ENCODE peak calls at places on chromosome 12, in ten cellular contexts. F is fibroblast of lung, Y is foreskin keratinocyte, E is SK-N-SH, X is lung, Q is endothelial cell of umbilical vein, P is esophagus muscularis mucosa, U is WERI-Rb-1, L is tibial artery, J is HCT116. A is an unnamed sample. For H3K27me3, the result is how much of the 10 kb centered on the place peaks cover.

GRCh38 chr12:65300679-65301349 is 22.3 kb downstream of the MSRB3 start:
- DNase-seq in E (no peak), X (no peak), Y (peak), Q (no peak), F (peak), L (no peak), P (no peak), J (peak), U (peak), A (no peak)

GRCh38 chr12:77685112-77685511 is 145.6 kb upstream of the NAV3 start:
- DNase-seq in X (peak), Y (peak), J (peak), P (no peak), F (peak), Q (peak), E (peak), U (peak), L (peak), A (no peak)

GRCh38 chr12:81800298-81801148 is 41.4 kb upstream of the PPFIA2 start:
- DNase-seq in J (no peak), X (no peak), L (peak), Q (no peak), P (no peak), E (no peak), U (no peak), Y (peak), F (peak), A (no peak)

GRCh38 chr12:65741662-65742480 is 82.4 kb upstream of the HMGA2 start:
- DNase-seq in F (peak), E (peak), U (peak), L (no peak), X (no peak), Y (peak), J (no peak), P (no peak), Q (peak), A (peak)

GRCh38 chr12:103369929-103370328 is 125.8 kb downstream of the C12orf42 start:
- DNase-seq in J (no peak), X (no peak), F (no peak), E (no peak), Y (no peak), Q (no peak), U (no peak), L (no peak), P (no peak), A (no peak)

GRCh38 chr12:106760184-106760531 is 14.3 kb upstream of the RIC8B start:
- DNase-seq in U (no peak), F (peak), Y (no peak), X (peak), Q (no peak), P (no peak), J (no peak), E (no peak), L (no peak), A (no peak)

GRCh38 chr12:101021911-101022388 is 188.1 kb downstream of the SLC5A8 start:
- DNase-seq in E (no peak), X (no peak), U (no peak), L (no peak), Y (peak), F (peak), P (no peak), Q (peak), J (peak), A (no peak)

GRCh38 chr12:76375470-76375869 is 27.3 kb upstream of the BBS10 start:
- DNase-seq in U (no peak), F (no peak), J (no peak), P (no peak), E (no peak), Q (no peak), L (no peak), X (no peak), Y (no peak), A (no peak)

GRCh38 chr12:68746572-68747180 is 700 bp downstream of the SLC35E3 start:
- DNase-seq in P (peak), L (peak), E (peak), Y (peak), X (peak), U (peak), F (peak), J (no peak), Q (peak), A (peak)

GRCh38 chr12:130838284-130838950 is 633 bp downstream of the STX2 start:
- DNase-seq in F (peak), X (peak), Q (peak), L (no peak), Y (peak), U (peak), E (no peak), J (no peak), P (no peak), A (peak)

GRCh38 chr12:3647504-3647903 is 105.4 kb downstream of the CRACR2A start:
- DNase-seq in F (no peak), L (no peak), Q (peak), J (no peak), E (no peak), P (no peak), U (no peak), Y (no peak), X (no peak), A (no peak)

GRCh38 chr12:30015661-30016060 is 231.9 kb upstream of the TMTC1 start:
- DNase-seq in X (no peak), E (no peak), J (no peak), L (no peak), F (peak), U (peak), Q (peak), Y (peak), P (no peak), A (no peak)

GRCh38 chr12:109967383-109968031 is 28.7 kb downstream of the GIT2 start:
- DNase-seq in Q (no peak), E (no peak), U (peak), Y (no peak), X (no peak), L (no peak), J (no peak), P (no peak), F (no peak), A (no peak)

GRCh38 chr12:93784339-93785086 is 107.3 kb downstream of the CRADD start:
- DNase-seq in Q (peak), L (peak), P (peak), E (peak), J (peak), F (peak), X (no peak), Y (peak), U (peak), A (no peak)

GRCh38 chr12:130461868-130462557 is 124.3 kb downstream of the PIWIL1 start:
- DNase-seq in F (no peak), J (no peak), E (no peak), X (no peak), L (no peak), P (no peak), U (no peak), Q (no peak), Y (no peak), A (no peak)

GRCh38 chr12:89181271-89181920 is 170.9 kb downstream of the DUSP6 start:
- DNase-seq in F (peak), Y (peak), Q (peak), X (no peak), U (no peak), E (no peak), L (no peak), P (no peak), J (no peak), A (no peak)

GRCh38 chr12:75548879-75549278 is 37.5 kb upstream of the KRR1 start:
- DNase-seq in L (no peak), E (no peak), J (no peak), U (no peak), F (no peak), P (no peak), Q (no peak), Y (no peak), X (no peak), A (no peak)

GRCh38 chr12:92438641-92439396 is 264.0 kb upstream of the PLEKHG7 start:
- DNase-seq in Q (no peak), F (no peak), U (no peak), L (no peak), Y (no peak), J (no peak), P (no peak), X (no peak), E (no peak), A (no peak)

GRCh38 chr12:115451785-115452736 is 768.1 kb upstream of the TBX3 start:
- DNase-seq in J (no peak), L (no peak), U (peak), F (peak), Q (no peak), E (peak), Y (no peak), P (no peak), X (no peak), A (peak)

GRCh38 chr12:25283006-25283405 is 32.3 kb upstream of the KRAS start:
- DNase-seq in F (no peak), Y (no peak), U (no peak), P (no peak), L (no peak), X (no peak), J (no peak), E (no peak), Q (peak), A (no peak)

DNA sequence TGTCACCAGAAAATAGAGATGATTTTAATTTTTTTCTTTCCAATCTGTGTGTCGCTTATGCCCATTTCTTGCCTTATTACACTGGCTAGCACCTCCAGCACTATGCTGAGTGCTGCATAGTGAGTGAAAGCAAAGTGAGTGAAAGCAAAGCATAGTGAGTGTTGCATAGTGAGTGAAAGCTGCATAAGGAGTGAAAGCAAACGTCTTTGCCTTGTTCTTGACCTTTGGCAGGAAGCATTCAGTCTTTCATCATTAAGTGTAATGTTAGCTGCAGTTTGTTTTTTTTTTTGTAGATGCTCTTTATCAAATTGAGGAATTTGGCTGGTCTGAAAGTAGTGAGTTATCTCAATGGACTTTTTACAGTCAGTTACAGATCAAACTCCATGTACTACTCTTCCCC is 6.8 kb upstream of the CORO1C start:
- DNase-seq in F (no peak), Q (no peak), P (no peak), Y (no peak), J (no peak), X (no peak), L (no peak), U (no peak), E (no peak), A (no peak)
- TF ChIP-seq CTCF in F (no peak), Q (no peak), P (no peak), Y (no peak), J (no peak), X (no peak), L (no peak), U (no peak), E (no peak), A (no peak)

GRCh38 chr12:51424094-51424661 is 453 bp upstream of the SLC4A8 start:
- DNase-seq in J (no peak), Y (no peak), Q (no peak), P (no peak), L (no peak), X (no peak), E (no peak), U (no peak), F (peak), A (no peak)
- H3K27me3 ChIP-seq in J (under half), Y (under half), Q (under half), P (under half), L (under half), X (under half), E (under half), U (under half), F (under half), A (under half)

GRCh38 chr12:32116897-32117296 is 10.2 kb downstream of the BICD1 start:
- DNase-seq in P (no peak), L (no peak), X (no peak), J (no peak), Q (no peak), F (peak), Y (peak), E (no peak), U (no peak), A (no peak)
- H3K27ac ChIP-seq in P (no peak), L (no peak), X (no peak), J (peak), Q (no peak), F (peak), Y (no peak), E (peak), U (no peak), A (no peak)

DNA sequence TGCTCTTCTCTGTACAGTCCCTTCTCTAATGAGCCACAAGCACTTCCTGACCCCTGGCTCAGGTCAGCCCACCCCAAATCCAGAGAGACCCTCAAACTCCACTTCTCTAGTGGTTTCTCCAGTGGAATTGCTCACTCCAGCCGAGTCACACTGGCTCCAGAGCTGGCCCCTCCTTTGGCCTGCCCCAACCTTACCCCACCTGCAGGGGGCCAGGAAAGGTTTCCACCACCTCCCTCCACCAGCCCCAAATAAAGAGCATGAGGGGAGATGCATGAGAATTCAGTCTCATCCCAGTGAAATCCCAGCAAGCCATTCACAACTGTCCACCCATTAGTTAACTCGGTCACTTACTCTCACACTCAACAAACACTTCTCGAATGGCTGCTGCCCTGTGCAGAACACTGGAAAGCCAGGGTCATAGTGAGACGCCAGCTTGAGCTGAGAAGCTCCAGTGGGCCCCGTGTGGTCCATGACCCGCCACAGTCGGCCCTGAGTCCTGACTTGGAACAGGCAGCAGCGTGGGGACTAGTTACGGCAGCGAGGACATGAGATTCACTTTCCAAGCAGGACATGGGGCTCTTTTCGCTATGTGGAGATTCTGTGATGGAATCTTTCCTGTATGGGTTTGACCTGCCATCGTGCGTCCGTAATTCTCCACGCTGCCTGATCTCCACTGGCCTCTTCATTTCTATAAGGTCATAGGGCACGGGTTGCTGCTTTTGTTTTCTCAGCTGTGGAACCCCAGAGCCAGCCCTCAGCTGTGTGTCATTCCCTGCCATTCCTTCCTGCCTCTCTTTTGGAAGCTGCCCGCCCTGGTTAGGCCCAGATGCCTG is 44.2 kb downstream of the SLC6A12 start:
- DNase-seq in Y (no peak), J (no peak), X (no peak), E (no peak), L (no peak), F (no peak), U (no peak), Q (no peak), P (no peak), A (no peak)
- TF ChIP-seq CTCF in Y (peak), J (peak), X (no peak), E (peak), L (no peak), F (no peak), U (peak), Q (peak), P (no peak), A (no peak)

GRCh38 chr12:5022030-5022429 is 21.6 kb upstream of the KCNA5 start:
- DNase-seq in P (no peak), J (no peak), U (no peak), F (no peak), Y (peak), L (no peak), E (no peak), Q (no peak), X (no peak), A (no peak)
- H3K27me3 ChIP-seq in P (under half), J (under half), U (under half), F (under half), Y (under half), L (under half), E (half or more), Q (under half), X (under half), A (under half)

GRCh38 chr12:62917066-62917465 is 17.9 kb downstream of the PPM1H start:
- DNase-seq in U (no peak), F (no peak), X (no peak), E (no peak), J (no peak), Y (no peak), Q (no peak), P (peak), L (no peak), A (no peak)
- H3K27ac ChIP-seq in U (no peak), F (no peak), X (no peak), E (no peak), J (no peak), Y (no peak), Q (no peak), P (no peak), L (no peak), A (no peak)

DNA sequence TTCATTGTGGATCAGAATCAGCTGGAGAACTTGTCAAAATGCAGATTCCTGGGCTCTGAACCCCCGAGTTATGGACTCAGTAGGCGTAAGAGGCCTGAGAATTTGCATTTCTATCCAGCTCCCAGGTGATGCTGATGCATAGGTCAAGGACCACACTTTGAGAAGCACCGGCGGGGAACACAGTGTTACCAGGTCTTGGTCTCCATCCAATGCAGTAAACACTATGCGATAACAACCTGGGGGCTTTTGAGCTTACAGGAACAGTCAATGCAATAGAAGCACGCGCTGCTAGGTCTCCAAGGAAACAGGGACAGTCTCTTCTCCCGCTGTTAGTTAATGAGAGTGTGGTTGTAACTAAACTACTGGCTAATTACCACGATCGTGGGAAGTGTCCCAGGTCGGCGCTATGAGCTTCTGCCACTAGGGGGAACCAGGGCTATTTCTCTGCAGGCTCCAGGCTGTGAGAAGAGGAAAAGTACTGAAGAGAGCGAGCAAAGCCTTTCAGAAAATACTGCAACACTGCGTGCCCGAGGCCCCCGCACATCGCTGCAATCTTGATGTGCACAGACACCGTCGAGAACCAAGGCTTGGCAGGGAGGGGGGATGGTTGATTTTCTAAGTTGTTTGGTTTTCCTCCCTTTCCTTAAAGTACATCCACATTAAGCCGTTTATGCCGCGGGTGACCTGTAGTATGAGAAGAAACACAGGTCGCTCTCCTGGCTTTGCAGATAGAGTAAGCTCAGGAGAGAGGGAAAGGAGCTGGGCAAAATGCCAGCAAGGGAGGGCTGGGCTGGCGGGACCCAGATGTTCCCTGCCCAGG is 52.0 kb upstream of the KCNA1 start:
- DNase-seq in P (no peak), L (peak), U (peak), E (peak), F (peak), J (peak), Y (peak), X (peak), Q (peak), A (peak)
- TF ChIP-seq CTCF in P (peak), L (peak), U (peak), E (peak), F (peak), J (peak), Y (peak), X (peak), Q (peak), A (peak)